ENCODE peak calls at places on chromosomes 3 and 15, in six cellular contexts. H is NCI-H146; W is substantia nigra; X is hypothalamus; B is IMR-90; Q is stimulated activated CD4-positive, alpha-beta T cell treated with anti-CD3 and anti-CD28 coated beads, Interleukin-12 subunit alpha, Interleukin-12 subunit beta, amount 100 ng/mL, for 24 hours. P is an unnamed sample.

GRCh38 chr15:66820474-66821258 is 118.6 kb downstream of the SMAD6 start:
- DNase-seq in H (no peak), W (no peak), X (no peak), B (no peak), Q (no peak), P (no peak)

GRCh38 chr15:74172751-74173544 is 562 bp upstream of the ISLR start:
- DNase-seq in H (no peak), W (no peak), X (no peak), B (peak), Q (no peak), P (peak)

GRCh38 chr15:29747837-29748417 is 74.3 kb downstream of the TJP1 start:
- DNase-seq in H (no peak), W (no peak), X (no peak), B (peak), Q (no peak), P (peak)

GRCh38 chr3:12442654-12443501 is 41.4 kb upstream of the TSEN2 start:
- DNase-seq in H (no peak), W (no peak), X (no peak), B (peak), Q (no peak), P (peak)

GRCh38 chr3:111143-112069 is 85.2 kb upstream of the CHL1 start:
- DNase-seq in H (peak), W (no peak), X (no peak), B (no peak), Q (no peak), P (no peak)

GRCh38 chr3:132595036-132595435 is 2.0 kb upstream of the ACKR4 start:
- DNase-seq in H (no peak), W (no peak), X (no peak), B (peak), Q (no peak), P (no peak)

GRCh38 chr15:76730262-76730661 is 174.9 kb downstream of the SCAPER start:
- DNase-seq in H (no peak), W (no peak), X (no peak), B (peak), Q (no peak), P (no peak)

GRCh38 chr15:68921926-68922325 is 8.4 kb upstream of the SPESP1 start:
- DNase-seq in H (no peak), W (no peak), X (no peak), B (no peak), Q (no peak), P (no peak)

GRCh38 chr15:74725241-74725774 is at the start of gene CYP1A1:
- DNase-seq in H (peak), W (no peak), X (no peak), B (no peak), Q (no peak), P (no peak)

GRCh38 chr3:98855811-98856400 is 45.6 kb downstream of the DCBLD2 start:
- DNase-seq in H (no peak), W (no peak), X (no peak), B (peak), Q (no peak), P (peak)

GRCh38 chr3:142857056-142857455 is 31.8 kb downstream of the PCOLCE2 start:
- DNase-seq in H (peak), W (no peak), X (no peak), B (no peak), Q (no peak), P (no peak)

GRCh38 chr3:86104154-86104553 is 886.8 kb downstream of the VGLL3 start:
- DNase-seq in H (no peak), W (no peak), X (no peak), B (no peak), Q (no peak), P (no peak)

GRCh38 chr3:41900265-41900664 is 61.6 kb downstream of the ULK4 start:
- DNase-seq in H (no peak), W (no peak), X (no peak), B (peak), Q (no peak), P (no peak)

GRCh38 chr15:40852529-40852928 is 8.7 kb downstream of the SPINT1 start:
- DNase-seq in H (peak), W (no peak), X (no peak), B (no peak), Q (no peak), P (no peak)

GRCh38 chr3:16801223-16801622 is 83.5 kb upstream of the PLCL2 start:
- DNase-seq in H (no peak), W (no peak), X (no peak), B (no peak), Q (no peak), P (no peak)

GRCh38 chr3:9745521-9745920 is 4.2 kb upstream of the OGG1 start:
- DNase-seq in H (no peak), W (no peak), X (no peak), B (no peak), Q (no peak), P (no peak)

GRCh38 chr3:191263365-191263764 is 64.3 kb downstream of the OSTN start:
- DNase-seq in H (no peak), W (no peak), X (no peak), B (no peak), Q (no peak), P (no peak)

GRCh38 chr3:149752788-149753136 is 473 bp upstream of the COMMD2 start:
- DNase-seq in H (peak), W (no peak), X (no peak), B (no peak), Q (no peak), P (no peak)

GRCh38 chr3:155727836-155728235 is 17.0 kb downstream of the PLCH1 start:
- DNase-seq in H (no peak), W (no peak), X (no peak), B (no peak), Q (no peak), P (no peak)

GRCh38 chr3:107208100-107208499 is 169.1 kb upstream of the CCDC54 start:
- DNase-seq in H (no peak), W (no peak), X (no peak), B (peak), Q (no peak), P (peak)

GRCh38 chr3:55313701-55314100 is 173.4 kb downstream of the WNT5A start:
- DNase-seq in H (peak), W (no peak), X (no peak), B (no peak), Q (no peak), P (no peak)

GRCh38 chr15:61659571-61660190 is 400.6 kb downstream of the VPS13C start:
- DNase-seq in H (no peak), W (no peak), X (no peak), B (no peak), Q (no peak), P (peak)

GRCh38 chr15:28117591-28117990 is 18.5 kb upstream of the OCA2 start:
- DNase-seq in H (no peak), W (no peak), X (no peak), B (no peak), Q (no peak), P (no peak)

GRCh38 chr3:143693506-143693905 is 154.8 kb downstream of the SLC9A9 start:
- DNase-seq in H (peak), W (no peak), X (no peak), B (no peak), Q (no peak), P (no peak)

GRCh38 chr3:18153571-18154173 is 271.5 kb downstream of the SATB1 start:
- DNase-seq in H (peak), W (no peak), X (no peak), B (peak), Q (no peak), P (peak)

GRCh38 chr3:127770671-127771370 is 51.5 kb downstream of the MGLL start:
- DNase-seq in H (no peak), W (no peak), X (no peak), B (no peak), Q (no peak), P (no peak)

GRCh38 chr15:52730163-52730562 is 51.0 kb upstream of the ATOSA start:
- DNase-seq in H (no peak), W (no peak), X (no peak), B (peak), Q (no peak), P (peak)

GRCh38 chr3:11625376-11626083 is 18.2 kb downstream of the VGLL4 start:
- DNase-seq in H (no peak), W (no peak), X (no peak), B (no peak), Q (no peak), P (no peak)

GRCh38 chr3:11250902-11251806 is 21.0 kb upstream of the ATG7 start:
- DNase-seq in H (no peak), W (no peak), X (no peak), B (peak), Q (no peak), P (no peak)

GRCh38 chr3:11672396-11672795 is 28.7 kb upstream of the VGLL4 start:
- DNase-seq in H (no peak), W (no peak), X (no peak), B (no peak), Q (no peak), P (no peak)

GRCh38 chr15:100334905-100335304 is 6.9 kb downstream of the ADAMTS17 start:
- DNase-seq in H (no peak), W (no peak), X (no peak), B (no peak), Q (no peak), P (no peak)

GRCh38 chr15:67940324-67940719 is 100.5 kb upstream of the RNU6-1 start:
- DNase-seq in H (no peak), W (no peak), X (no peak), B (no peak), Q (no peak), P (no peak)

GRCh38 chr3:184059424-184059823 is 6.6 kb downstream of the HTR3C start:
- DNase-seq in H (peak), W (no peak), X (no peak), B (no peak), Q (no peak), P (no peak)

GRCh38 chr3:23183731-23184130 is 19.4 kb upstream of the UBE2E2 start:
- DNase-seq in H (peak), W (no peak), X (no peak), B (peak), Q (no peak), P (peak)